ENCODE peak calls at places on chromosomes 12 and 14, in five cellular contexts. D is A549, R is uterus, Q is sigmoid colon, Z is heart left ventricle. X is an unnamed sample.

GRCh38 chr14:71029236-71029781 is 122.0 kb downstream of the PCNX1 start:
- DNase-seq in Q (no peak), D (no peak), R (no peak), Z (no peak), X (no peak)

GRCh38 chr14:96042218-96042930 is 3.2 kb downstream of the C14orf132 start:
- DNase-seq in Z (no peak), D (no peak), R (no peak), Q (no peak), X (no peak)

GRCh38 chr14:91898256-91898843 is 31.0 kb upstream of the TC2N start:
- DNase-seq in D (no peak), Z (no peak), R (no peak), Q (no peak), X (no peak)

GRCh38 chr12:990308-990648 is 745 bp upstream of the ERC1 start:
- DNase-seq in R (peak), Q (peak), D (no peak), Z (peak), X (no peak)

GRCh38 chr14:30656190-30656632 is 34.1 kb downstream of the SCFD1 start:
- DNase-seq in R (peak), Q (no peak), D (peak), Z (no peak), X (no peak)

GRCh38 chr12:64625243-64626077 is 15.2 kb downstream of the RASSF3 start:
- DNase-seq in D (peak), Q (peak), Z (peak), R (peak), X (no peak)

GRCh38 chr12:120944645-120945217 is 33.6 kb upstream of the HNF1A start:
- DNase-seq in D (peak), Z (peak), Q (no peak), R (no peak), X (peak)

GRCh38 chr12:131386781-131387180 is 324.1 kb upstream of the SFSWAP start:
- DNase-seq in Q (no peak), D (no peak), R (no peak), Z (no peak), X (no peak)

GRCh38 chr14:103884854-103885253 is 37.5 kb upstream of the PPP1R13B start:
- DNase-seq in R (no peak), Q (no peak), D (no peak), Z (no peak), X (no peak)

GRCh38 chr14:35402323-35403084 is 2.0 kb downstream of the NFKBIA start:
- DNase-seq in D (no peak), Z (no peak), R (no peak), Q (peak), X (no peak)

GRCh38 chr12:16670456-16671050 is 64.6 kb upstream of the LMO3 start:
- DNase-seq in R (no peak), Q (no peak), Z (no peak), D (no peak), X (no peak)

GRCh38 chr12:68530965-68531364 is 79.7 kb upstream of the RAP1B start:
- DNase-seq in R (no peak), Z (peak), Q (no peak), D (peak), X (no peak)

DNA sequence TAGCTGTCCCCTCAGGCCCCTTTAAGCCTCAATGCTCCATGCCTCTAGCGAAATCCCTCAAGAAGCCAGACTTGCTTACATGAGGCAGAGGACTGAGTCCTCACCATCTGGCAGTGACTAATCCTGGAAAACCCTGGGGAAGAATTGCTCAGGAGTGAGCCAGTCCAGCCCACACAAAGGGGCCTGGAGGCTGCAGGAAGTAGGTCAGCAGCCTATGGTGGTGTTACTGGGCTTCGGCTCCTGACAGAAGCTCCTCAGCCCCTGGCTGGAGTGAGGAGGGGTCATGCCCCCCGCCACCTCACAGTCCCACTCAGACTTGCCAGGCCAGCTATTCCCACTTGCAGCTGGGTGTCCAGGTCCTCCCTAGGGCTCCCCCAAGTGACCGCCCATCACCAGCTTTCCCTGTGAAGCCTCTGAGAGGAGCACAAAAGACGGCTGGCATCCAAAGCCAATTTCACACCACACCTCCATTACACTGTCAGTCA is 250.5 kb downstream of the DPF3 start:
- DNase-seq in R (no peak), Z (peak), Q (no peak), D (peak), X (no peak)
- TF ChIP-seq POLR2A in R (no peak), Z (no peak), Q (no peak), D (no peak), X (no peak)

DNA sequence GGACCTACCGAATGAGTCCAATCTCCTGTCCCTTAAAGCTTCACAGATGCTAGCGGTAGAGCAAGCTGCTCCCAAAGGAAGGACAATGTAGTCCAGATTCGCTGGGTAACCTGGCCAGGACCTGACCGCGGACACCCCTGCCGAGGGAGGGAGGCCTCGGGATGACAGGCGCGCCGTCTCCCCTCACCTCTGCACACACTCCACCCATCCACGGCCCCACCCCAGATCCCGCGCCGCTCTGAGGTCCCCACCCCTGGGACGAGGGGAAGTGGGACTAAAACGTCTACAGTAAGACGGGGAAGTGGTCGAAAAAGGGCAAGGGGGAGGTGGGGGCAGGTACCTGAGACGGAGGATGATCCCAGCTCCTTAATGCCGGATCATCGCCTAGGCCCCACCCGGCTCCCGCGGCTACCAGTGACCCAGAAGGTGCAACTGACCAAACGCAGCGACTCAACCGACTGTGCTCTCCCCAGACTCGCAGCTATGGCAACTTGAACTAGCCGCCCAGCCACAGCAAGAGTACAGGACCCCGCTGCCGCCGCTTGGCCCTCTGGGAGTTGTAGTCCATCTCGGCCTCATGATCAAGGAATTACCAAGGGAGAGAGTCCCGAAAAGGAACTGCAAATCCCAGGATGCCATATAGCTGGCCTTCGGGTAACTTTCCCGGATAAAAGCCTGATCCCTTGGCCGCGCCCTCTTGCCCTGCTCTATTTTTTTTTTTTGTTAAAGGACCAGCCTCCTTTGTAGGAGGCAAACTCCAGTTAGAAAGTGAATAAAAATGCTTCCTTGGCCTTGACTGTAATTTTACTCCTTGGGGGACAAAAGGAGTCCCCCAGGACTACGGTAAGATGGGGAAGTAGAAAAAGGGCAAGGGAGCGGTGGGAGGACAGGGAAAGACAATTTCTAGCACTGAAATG is at the start of gene CEP128:
- DNase-seq in Z (peak), D (peak), R (peak), Q (peak), X (peak)
- TF ChIP-seq POLR2A in Z (no peak), D (peak), R (no peak), Q (no peak), X (no peak)

GRCh38 chr12:123131291-123131831 is 19.5 kb downstream of the PITPNM2 start:
- DNase-seq in Z (no peak), D (no peak), Q (no peak), R (no peak), X (no peak)

GRCh38 chr12:123133701-123134100 is 17.2 kb downstream of the PITPNM2 start:
- DNase-seq in R (no peak), Q (no peak), D (no peak), Z (no peak), X (no peak)

GRCh38 chr12:123129651-123130050 is 21.2 kb downstream of the PITPNM2 start:
- DNase-seq in D (no peak), Z (no peak), Q (no peak), R (no peak), X (no peak)

GRCh38 chr12:123132951-123133619 is 17.8 kb downstream of the PITPNM2 start:
- DNase-seq in R (no peak), Z (no peak), D (no peak), Q (no peak), X (no peak)

DNA sequence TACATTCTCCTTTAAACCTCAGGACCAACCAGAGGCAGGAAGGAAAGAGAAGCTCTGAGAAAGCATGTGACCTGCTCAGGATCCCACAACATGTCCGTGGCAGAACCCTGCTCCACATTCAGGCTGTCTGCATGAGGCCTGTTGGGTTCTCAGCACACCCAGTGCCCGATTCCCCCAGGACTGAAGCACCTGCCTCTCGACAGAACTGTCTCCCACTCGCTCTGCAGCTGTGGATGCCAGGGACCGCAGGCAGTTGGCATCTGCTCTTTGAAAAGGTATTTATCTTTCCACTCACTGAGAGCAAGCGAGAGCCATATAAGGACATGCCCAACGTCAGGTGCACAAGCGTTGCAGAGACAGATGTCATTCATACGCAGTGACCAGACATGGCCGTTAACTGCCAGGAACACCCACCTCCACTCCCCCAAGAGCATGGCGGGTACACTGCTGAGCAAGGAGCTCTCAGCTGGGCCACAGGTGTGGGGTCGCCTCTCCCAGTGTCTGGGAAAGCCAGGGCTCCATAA is 18.9 kb downstream of the PITPNM2 start:
- DNase-seq in Z (no peak), D (no peak), R (no peak), Q (no peak), X (no peak)
- TF ChIP-seq POLR2A in Z (no peak), D (no peak), R (no peak), Q (no peak), X (no peak)

GRCh38 chr14:87894920-87895319 is 98.1 kb downstream of the GALC start:
- DNase-seq in Z (no peak), R (no peak), Q (no peak), D (no peak), X (no peak)
- TF ChIP-seq POLR2A in Z (no peak), R (no peak), Q (no peak), D (no peak), X (no peak)

DNA sequence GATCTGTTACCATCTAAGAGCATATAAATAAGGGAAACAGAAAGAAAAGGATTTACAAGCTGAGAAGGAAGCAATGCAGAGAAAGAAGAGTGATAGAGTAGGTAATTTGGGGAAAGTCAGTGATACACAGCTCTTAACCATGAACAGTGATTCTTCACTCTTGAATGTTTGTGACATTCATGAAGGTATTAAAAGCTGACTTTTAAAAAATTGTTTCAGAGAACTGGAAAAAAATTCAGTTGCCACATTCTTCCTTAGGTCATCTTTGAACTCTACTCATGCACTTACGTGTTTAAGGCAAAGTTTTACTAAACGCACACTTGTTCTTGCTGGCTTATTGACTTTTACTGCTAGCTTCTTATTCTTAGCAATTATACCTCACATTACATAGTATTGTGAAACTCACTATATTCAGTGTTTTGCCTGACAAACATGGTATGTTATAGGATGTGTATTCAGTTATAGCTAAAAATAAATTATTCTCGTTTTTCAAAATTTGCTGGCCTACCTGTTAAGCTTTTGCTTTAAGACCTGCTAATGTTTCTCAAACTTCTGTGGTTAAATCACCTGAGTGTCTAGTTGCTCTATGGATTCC is 10.9 kb downstream of the HIF1A start:
- DNase-seq in D (no peak), Z (no peak), R (no peak), Q (no peak), X (no peak)
- TF ChIP-seq POLR2A in D (no peak), Z (no peak), R (no peak), Q (no peak), X (no peak)

GRCh38 chr12:95789126-95790024 is 1.2 kb downstream of the NTN4 start:
- DNase-seq in D (peak), Z (peak), Q (no peak), R (peak), X (no peak)

GRCh38 chr12:95788637-95789036 is 1.9 kb downstream of the NTN4 start:
- DNase-seq in Q (no peak), R (no peak), D (no peak), Z (no peak), X (no peak)

GRCh38 chr12:95790025-95790911 is at the start of gene NTN4:
- DNase-seq in Q (peak), R (peak), Z (peak), D (peak), X (peak)

GRCh38 chr12:95787274-95787814 is 3.2 kb downstream of the NTN4 start:
- DNase-seq in Z (no peak), D (no peak), R (no peak), Q (no peak), X (no peak)

DNA sequence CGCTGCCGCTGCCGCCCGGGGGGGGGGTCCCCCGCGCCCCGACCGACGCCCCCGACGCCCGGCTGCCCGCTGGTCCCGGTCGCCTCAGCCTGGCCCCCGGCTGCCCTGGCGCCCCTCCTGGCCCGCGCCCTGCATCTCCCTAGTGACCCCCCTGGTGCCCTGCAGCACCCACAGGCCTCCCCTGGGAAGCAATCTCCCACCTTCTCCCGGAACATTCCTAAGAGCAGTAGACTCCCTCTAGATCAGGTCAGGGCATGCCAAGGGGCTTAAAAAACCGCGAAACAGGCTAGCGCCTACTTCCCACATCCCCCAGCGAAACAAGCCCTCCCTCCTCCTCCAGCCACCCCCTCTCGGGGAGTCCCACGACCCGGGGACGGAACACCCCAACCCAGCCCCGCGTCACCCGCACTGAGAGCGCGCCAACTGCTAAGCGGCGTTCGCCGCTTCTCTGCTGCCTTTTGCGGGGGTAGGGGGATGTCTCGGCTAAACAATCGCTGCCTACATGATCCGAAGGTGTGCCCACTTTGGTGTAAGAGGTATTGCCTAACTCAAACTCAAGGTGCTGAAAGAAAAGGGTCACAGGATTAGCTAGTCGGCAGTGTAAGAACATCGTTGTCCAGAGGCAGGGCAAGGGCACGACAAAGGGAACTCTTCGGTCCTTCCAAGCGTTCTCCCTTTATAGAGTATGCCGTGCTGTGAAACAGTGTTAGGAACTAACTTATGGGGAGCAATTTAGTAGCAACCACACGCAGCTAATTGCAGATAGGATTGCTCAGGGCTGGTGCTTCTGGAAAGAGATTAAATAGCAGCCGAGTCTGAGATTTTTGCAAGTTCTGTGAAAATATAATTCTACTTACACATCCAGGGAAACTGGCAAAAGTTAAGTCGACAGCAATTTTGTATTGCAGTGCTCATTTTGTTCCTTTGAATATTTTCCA is 617 bp upstream of the NTN4 start:
- DNase-seq in Z (peak), R (peak), D (peak), Q (peak), X (peak)
- TF ChIP-seq POLR2A in Z (no peak), R (no peak), D (no peak), Q (no peak), X (no peak)

GRCh38 chr14:69464829-69465228 is 19.7 kb upstream of the PLEKHD1 start:
- DNase-seq in Z (no peak), Q (no peak), D (no peak), R (no peak), X (no peak)
- TF ChIP-seq POLR2A in Z (no peak), Q (no peak), D (no peak), R (no peak), X (no peak)

X was measured in GM12891.